ENCODE peak calls at places on chromosomes 13 and 19, in five cellular contexts. One of them, this sample, is unnamed.

GRCh38 chr13:91145806-91146205 is 201.7 kb upstream of the MIR17HG start:
- DNase-seq in fibroblast of lung: no peak
- DNase-seq in neural progenitor cell: no peak
- DNase-seq in breast epithelium: no peak
- DNase-seq in PC-9: no peak
- DNase-seq in this sample: no peak

GRCh38 chr13:43686557-43686956 is 100.2 kb downstream of the ENOX1 start:
- DNase-seq in neural progenitor cell: no peak
- DNase-seq in breast epithelium: no peak
- DNase-seq in PC-9: no peak
- DNase-seq in fibroblast of lung: peak; percentile 80
- DNase-seq in this sample: no peak

GRCh38 chr13:110138009-110138699 is 168.8 kb downstream of the COL4A1 start:
- DNase-seq in breast epithelium: peak; percentile 40
- DNase-seq in fibroblast of lung: peak; percentile 82
- DNase-seq in neural progenitor cell: peak; percentile 56
- DNase-seq in PC-9: peak; percentile 94
- DNase-seq in this sample: no peak

GRCh38 chr13:104657196-104657595 is 1591.0 kb upstream of the SLC10A2 start:
- DNase-seq in breast epithelium: no peak
- DNase-seq in PC-9: no peak
- DNase-seq in fibroblast of lung: no peak
- DNase-seq in neural progenitor cell: no peak
- DNase-seq in this sample: no peak

GRCh38 chr13:40445557-40445990 is 220.9 kb downstream of the FOXO1 start:
- DNase-seq in neural progenitor cell: no peak
- DNase-seq in PC-9: no peak
- DNase-seq in fibroblast of lung: peak; percentile 97
- DNase-seq in breast epithelium: no peak
- DNase-seq in this sample: peak; percentile 57

GRCh38 chr13:102877285-102877684 is 31.5 kb downstream of the ERCC5 start:
- DNase-seq in breast epithelium: no peak
- DNase-seq in neural progenitor cell: no peak
- DNase-seq in PC-9: no peak
- DNase-seq in fibroblast of lung: peak; percentile 75
- DNase-seq in this sample: no peak

GRCh38 chr13:40082644-40083043 is 427.2 kb downstream of the COG6 start:
- DNase-seq in breast epithelium: no peak
- DNase-seq in fibroblast of lung: peak; percentile 93
- DNase-seq in neural progenitor cell: no peak
- DNase-seq in PC-9: no peak
- DNase-seq in this sample: no peak

GRCh38 chr19:41206456-41206855 is 12.6 kb upstream of the AXL start:
- DNase-seq in fibroblast of lung: no peak
- DNase-seq in PC-9: no peak
- DNase-seq in breast epithelium: no peak
- DNase-seq in neural progenitor cell: no peak
- DNase-seq in this sample: no peak

GRCh38 chr19:5542665-5543064 is 25.1 kb downstream of the TINCR start:
- DNase-seq in fibroblast of lung: no peak
- DNase-seq in breast epithelium: no peak
- DNase-seq in neural progenitor cell: peak; percentile 40
- DNase-seq in PC-9: no peak
- DNase-seq in this sample: no peak

GRCh38 chr19:10855879-10856522 is 7.8 kb downstream of the C19orf38 start:
- DNase-seq in PC-9: peak; percentile 37
- DNase-seq in breast epithelium: no peak
- DNase-seq in neural progenitor cell: peak; percentile 44
- DNase-seq in fibroblast of lung: no peak
- DNase-seq in this sample: no peak

GRCh38 chr19:30785728-30786127 is 413.5 kb downstream of the ZNF536 start:
- DNase-seq in neural progenitor cell: no peak
- DNase-seq in fibroblast of lung: no peak
- DNase-seq in breast epithelium: no peak
- DNase-seq in PC-9: no peak
- DNase-seq in this sample: no peak

GRCh38 chr19:17811103-17811502 is 10.2 kb downstream of the INSL3 start:
- DNase-seq in PC-9: no peak
- DNase-seq in fibroblast of lung: no peak
- DNase-seq in breast epithelium: no peak
- DNase-seq in neural progenitor cell: no peak
- DNase-seq in this sample: no peak

GRCh38 chr19:42409477-42409876 is 17.7 kb downstream of the LIPE start:
- DNase-seq in breast epithelium: no peak
- DNase-seq in neural progenitor cell: no peak
- DNase-seq in fibroblast of lung: no peak
- DNase-seq in PC-9: peak; percentile 46
- DNase-seq in this sample: no peak

GRCh38 chr13:74129500-74130144 is 4.6 kb downstream of the KLF12 start:
- DNase-seq in breast epithelium: no peak
- DNase-seq in neural progenitor cell: no peak
- DNase-seq in fibroblast of lung: peak; percentile 27
- DNase-seq in PC-9: no peak
- DNase-seq in this sample: no peak

GRCh38 chr13:38147050-38147449 is 202.6 kb upstream of the UFM1 start:
- DNase-seq in fibroblast of lung: no peak
- DNase-seq in neural progenitor cell: no peak
- DNase-seq in breast epithelium: no peak
- DNase-seq in PC-9: no peak
- DNase-seq in this sample: no peak

GRCh38 chr19:1248454-1249297 is at the start of gene MIDN:
- DNase-seq in fibroblast of lung: peak; percentile 86
- DNase-seq in PC-9: peak; percentile 59
- DNase-seq in breast epithelium: peak; percentile 74
- DNase-seq in neural progenitor cell: peak; percentile 90
- DNase-seq in this sample: no peak

GRCh38 chr19:22832031-22832762 is at the start of gene ZNF723:
- DNase-seq in neural progenitor cell: no peak
- DNase-seq in PC-9: no peak
- DNase-seq in breast epithelium: no peak
- DNase-seq in fibroblast of lung: no peak
- DNase-seq in this sample: no peak

GRCh38 chr19:19661675-19662251 is 1.7 kb downstream of the ATP13A1 start:
- DNase-seq in fibroblast of lung: no peak
- DNase-seq in PC-9: no peak
- DNase-seq in breast epithelium: no peak
- DNase-seq in neural progenitor cell: peak; percentile 87
- DNase-seq in this sample: no peak

GRCh38 chr19:51020988-51021651 is 1.6 kb upstream of the KLK10 start:
- DNase-seq in fibroblast of lung: peak; percentile 32
- DNase-seq in neural progenitor cell: peak; percentile 74
- DNase-seq in PC-9: peak; percentile 70
- DNase-seq in breast epithelium: peak; percentile 48
- DNase-seq in this sample: no peak

GRCh38 chr19:2325261-2326046 is 2.9 kb downstream of the LSM7 start:
- DNase-seq in breast epithelium: no peak
- DNase-seq in fibroblast of lung: no peak
- DNase-seq in PC-9: no peak
- DNase-seq in neural progenitor cell: no peak
- DNase-seq in this sample: no peak

GRCh38 chr19:2461751-2462634 is 5.2 kb upstream of the LMNB2 start:
- DNase-seq in neural progenitor cell: peak; percentile 78
- DNase-seq in fibroblast of lung: peak; percentile 66
- DNase-seq in breast epithelium: no peak
- DNase-seq in PC-9: no peak
- DNase-seq in this sample: no peak

GRCh38 chr19:12789098-12789903 is 2.0 kb upstream of the JUNB start:
- DNase-seq in neural progenitor cell: peak; percentile 72
- DNase-seq in breast epithelium: no peak
- DNase-seq in PC-9: peak; percentile 42
- DNase-seq in fibroblast of lung: no peak
- DNase-seq in this sample: no peak

GRCh38 chr19:37829526-37829925 is 50.1 kb upstream of the ZNF573 start:
- DNase-seq in neural progenitor cell: no peak
- DNase-seq in fibroblast of lung: no peak
- DNase-seq in breast epithelium: no peak
- DNase-seq in PC-9: no peak
- DNase-seq in this sample: no peak
- H3K9me3 ChIP-seq in neural progenitor cell: no peaks in the 10 kb centered on the region
- H3K9me3 ChIP-seq in fibroblast of lung: no peaks in the 10 kb centered on the region
- H3K9me3 ChIP-seq in breast epithelium: peaks cover 97% of the 10 kb centered on the region
- H3K9me3 ChIP-seq in PC-9: no peaks in the 10 kb centered on the region
- H3K9me3 ChIP-seq in this sample: peaks cover 6% of the 10 kb centered on the region

GRCh38 chr19:55638864-55639359 is 1.9 kb upstream of the ZNF580 start:
- DNase-seq in PC-9: peak; percentile 50
- DNase-seq in neural progenitor cell: peak; percentile 52
- DNase-seq in breast epithelium: no peak
- DNase-seq in fibroblast of lung: peak; percentile 28
- DNase-seq in this sample: no peak
- TF ChIP-seq CTCF in PC-9: peak; percentile 64
- TF ChIP-seq CTCF in neural progenitor cell: peak; percentile 55
- TF ChIP-seq CTCF in breast epithelium: no peak
- TF ChIP-seq CTCF in fibroblast of lung: peak; percentile 48
- TF ChIP-seq CTCF in this sample: peak; percentile 54

GRCh38 chr13:27130223-27131015 is 41.2 kb downstream of the USP12 start:
- DNase-seq in neural progenitor cell: no peak
- DNase-seq in breast epithelium: no peak
- DNase-seq in PC-9: no peak
- DNase-seq in fibroblast of lung: peak; percentile 77
- DNase-seq in this sample: no peak
- H3K9me3 ChIP-seq in neural progenitor cell: no peaks in the 10 kb centered on the region
- H3K9me3 ChIP-seq in breast epithelium: peaks cover 6% of the 10 kb centered on the region
- H3K9me3 ChIP-seq in PC-9: peaks cover 10% of the 10 kb centered on the region
- H3K9me3 ChIP-seq in fibroblast of lung: no peaks in the 10 kb centered on the region
- H3K9me3 ChIP-seq in this sample: peaks cover 2% of the 10 kb centered on the region

GRCh38 chr13:31056650-31057275 is 104.9 kb downstream of the HSPH1 start:
- DNase-seq in breast epithelium: no peak
- DNase-seq in neural progenitor cell: no peak
- DNase-seq in fibroblast of lung: no peak
- DNase-seq in PC-9: no peak
- DNase-seq in this sample: no peak
- TF ChIP-seq CTCF in breast epithelium: no peak
- TF ChIP-seq CTCF in neural progenitor cell: no peak
- TF ChIP-seq CTCF in fibroblast of lung: peak; percentile 16
- TF ChIP-seq CTCF in PC-9: no peak
- TF ChIP-seq CTCF in this sample: no peak

GRCh38 chr19:58084596-58085347 is 13.3 kb downstream of the ZSCAN18 start:
- DNase-seq in breast epithelium: no peak
- DNase-seq in PC-9: no peak
- DNase-seq in fibroblast of lung: no peak
- DNase-seq in neural progenitor cell: no peak
- DNase-seq in this sample: no peak

GRCh38 chr19:58089846-58090245 is 8.2 kb downstream of the ZSCAN18 start:
- DNase-seq in PC-9: no peak
- DNase-seq in fibroblast of lung: no peak
- DNase-seq in breast epithelium: no peak
- DNase-seq in neural progenitor cell: no peak
- DNase-seq in this sample: no peak

GRCh38 chr19:58085348-58085875 is 12.6 kb downstream of the ZSCAN18 start:
- DNase-seq in breast epithelium: no peak
- DNase-seq in neural progenitor cell: no peak
- DNase-seq in fibroblast of lung: no peak
- DNase-seq in PC-9: no peak
- DNase-seq in this sample: no peak

GRCh38 chr19:58088521-58089052 is 9.4 kb downstream of the ZSCAN18 start:
- DNase-seq in breast epithelium: no peak
- DNase-seq in fibroblast of lung: no peak
- DNase-seq in neural progenitor cell: no peak
- DNase-seq in PC-9: no peak
- DNase-seq in this sample: no peak

DNA sequence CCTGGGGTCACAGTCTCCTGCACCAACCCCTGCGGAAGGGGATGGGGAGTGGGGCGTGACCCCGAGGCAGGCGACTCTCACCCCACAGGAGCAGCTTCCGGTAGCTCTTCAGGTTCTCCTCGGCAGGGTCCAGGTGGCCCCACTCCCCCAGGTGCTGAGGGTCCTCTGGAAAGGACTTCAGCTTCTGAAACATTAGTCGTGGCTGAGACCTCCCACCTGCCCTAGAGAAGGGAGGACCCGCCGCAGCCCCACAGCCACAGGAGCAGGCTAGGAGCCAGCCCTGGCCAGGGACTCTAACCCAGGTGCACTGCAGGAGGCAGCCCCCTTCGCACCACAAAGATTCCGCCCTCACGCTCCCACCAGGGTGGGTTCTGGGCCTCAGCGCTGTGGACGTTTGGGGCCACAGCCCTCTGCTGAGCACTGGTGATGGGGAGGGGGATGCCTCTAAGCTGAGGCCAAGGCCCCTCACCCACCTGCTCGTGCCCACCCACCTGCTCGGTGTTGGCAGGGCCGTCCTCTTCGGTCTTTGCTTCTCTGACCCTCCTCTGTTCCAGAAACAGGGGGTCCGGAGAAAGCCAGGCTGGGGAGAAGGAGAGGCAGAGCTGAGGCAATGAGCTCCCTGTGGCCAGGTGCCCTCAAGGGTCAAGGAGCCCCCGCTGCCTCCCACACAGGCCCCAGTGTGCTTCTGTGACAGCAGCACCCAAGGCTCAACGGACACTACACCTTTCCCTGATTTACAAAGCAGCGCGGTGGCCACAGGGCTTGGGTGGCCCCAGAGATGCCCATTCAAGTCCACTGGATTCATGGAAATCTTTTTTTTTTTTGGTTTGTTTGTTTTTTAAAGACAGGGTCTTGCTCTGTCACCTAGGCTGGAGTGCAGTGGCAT is 11.0 kb downstream of the ZSCAN18 start:
- DNase-seq in neural progenitor cell: no peak
- DNase-seq in fibroblast of lung: no peak
- DNase-seq in breast epithelium: no peak
- DNase-seq in PC-9: no peak
- DNase-seq in this sample: no peak
- H3K9me3 ChIP-seq in neural progenitor cell: no peaks in the 10 kb centered on the region
- H3K9me3 ChIP-seq in fibroblast of lung: no peaks in the 10 kb centered on the region
- H3K9me3 ChIP-seq in breast epithelium: peaks cover 96% of the 10 kb centered on the region
- H3K9me3 ChIP-seq in PC-9: peaks cover 44% of the 10 kb centered on the region
- H3K9me3 ChIP-seq in this sample: peaks cover 30% of the 10 kb centered on the region

DNA sequence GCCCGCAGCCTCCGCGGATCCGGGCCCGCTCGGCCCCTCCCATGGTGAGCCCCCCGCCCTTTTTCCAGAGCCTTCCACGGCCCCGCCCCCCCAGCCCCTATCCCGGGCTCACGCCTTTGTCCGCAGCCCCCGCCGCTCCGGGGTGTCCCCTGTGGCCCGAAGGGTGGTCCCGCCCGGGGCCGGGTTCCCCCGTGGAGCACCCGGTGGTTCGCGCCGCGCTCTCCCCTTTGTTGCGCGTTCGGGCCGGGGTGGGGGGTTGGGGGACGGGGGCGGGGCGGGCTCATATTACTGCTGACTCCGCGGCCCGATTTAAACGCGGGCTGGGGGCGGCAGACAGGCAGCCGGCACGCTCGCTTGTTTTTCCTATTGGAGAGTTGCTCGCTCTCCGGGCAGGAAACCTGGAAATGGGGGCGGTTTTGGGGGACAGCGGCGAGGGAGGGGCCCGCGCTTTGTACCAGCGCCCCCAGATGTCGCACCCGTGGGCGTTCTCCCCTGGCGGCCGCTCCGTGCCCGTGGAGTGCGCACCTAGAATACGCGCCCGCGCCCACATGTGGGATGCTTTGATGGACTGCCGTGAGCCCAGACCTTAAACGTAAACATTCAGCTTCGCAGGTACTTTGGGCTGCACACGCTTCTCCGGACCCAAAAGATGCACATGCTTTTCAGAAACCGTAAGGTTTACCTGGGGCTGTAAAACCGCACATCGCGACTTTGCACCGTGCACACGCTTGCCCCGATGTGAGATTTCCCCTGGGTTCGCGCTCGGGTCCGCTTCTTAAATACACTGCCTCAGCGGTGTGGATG is 699 bp downstream of the PTOV1 start:
- DNase-seq in neural progenitor cell: peak; percentile 88
- DNase-seq in PC-9: no peak
- DNase-seq in fibroblast of lung: peak; percentile 55
- DNase-seq in breast epithelium: no peak
- DNase-seq in this sample: no peak
- TF ChIP-seq CTCF in neural progenitor cell: no peak
- TF ChIP-seq CTCF in PC-9: no peak
- TF ChIP-seq CTCF in fibroblast of lung: no peak
- TF ChIP-seq CTCF in breast epithelium: no peak
- TF ChIP-seq CTCF in this sample: peak; percentile 2

This sample was measured in keratinocyte.